ENCODE peak calls at places on chromosomes 3 and 15, in four cellular contexts. One of them, this sample, is unnamed.

GRCh38 chr3:4812509-4812908 is 166.7 kb upstream of the BHLHE40 start:
- DNase-seq in NCI-H1436 treated with DMSO at 0.1 percent for 48 hours: no peak
- DNase-seq in B cell: no peak
- DNase-seq in nephron progenitor cell: no peak
- DNase-seq in this sample: no peak

GRCh38 chr15:81666828-81667227 is 292.8 kb upstream of the TMC3 start:
- DNase-seq in B cell: no peak
- DNase-seq in NCI-H1436 treated with DMSO at 0.1 percent for 48 hours: no peak
- DNase-seq in nephron progenitor cell: no peak
- DNase-seq in this sample: no peak

GRCh38 chr15:90035095-90035834 is 34.1 kb downstream of the ZNF710 start:
- DNase-seq in nephron progenitor cell: no peak
- DNase-seq in NCI-H1436 treated with DMSO at 0.1 percent for 48 hours: no peak
- DNase-seq in B cell: no peak
- DNase-seq in this sample: no peak

GRCh38 chr3:188270423-188270972 is 116.5 kb downstream of the LPP start:
- DNase-seq in NCI-H1436 treated with DMSO at 0.1 percent for 48 hours: no peak
- DNase-seq in B cell: peak
- DNase-seq in nephron progenitor cell: no peak
- DNase-seq in this sample: no peak

GRCh38 chr3:53718462-53718861 is 127.8 kb downstream of the CHDH start:
- DNase-seq in B cell: no peak
- DNase-seq in NCI-H1436 treated with DMSO at 0.1 percent for 48 hours: no peak
- DNase-seq in nephron progenitor cell: no peak
- DNase-seq in this sample: no peak

GRCh38 chr3:87873136-87873535 is 185.7 kb downstream of the CGGBP1 start:
- DNase-seq in B cell: no peak
- DNase-seq in NCI-H1436 treated with DMSO at 0.1 percent for 48 hours: no peak
- DNase-seq in nephron progenitor cell: no peak
- DNase-seq in this sample: no peak

GRCh38 chr3:109973733-109974132 is 636.4 kb upstream of the DPPA4 start:
- DNase-seq in NCI-H1436 treated with DMSO at 0.1 percent for 48 hours: no peak
- DNase-seq in B cell: no peak
- DNase-seq in nephron progenitor cell: peak
- DNase-seq in this sample: no peak

GRCh38 chr3:30476373-30477082 is 129.9 kb upstream of the TGFBR2 start:
- DNase-seq in B cell: no peak
- DNase-seq in nephron progenitor cell: no peak
- DNase-seq in NCI-H1436 treated with DMSO at 0.1 percent for 48 hours: no peak
- DNase-seq in this sample: no peak

GRCh38 chr3:182925330-182925943 is 54.9 kb downstream of the DCUN1D1 start:
- DNase-seq in NCI-H1436 treated with DMSO at 0.1 percent for 48 hours: no peak
- DNase-seq in nephron progenitor cell: no peak
- DNase-seq in B cell: peak
- DNase-seq in this sample: no peak

GRCh38 chr3:20537234-20537633 is 351.2 kb upstream of the SGO1 start:
- DNase-seq in nephron progenitor cell: no peak
- DNase-seq in B cell: no peak
- DNase-seq in NCI-H1436 treated with DMSO at 0.1 percent for 48 hours: no peak
- DNase-seq in this sample: no peak

GRCh38 chr3:140022061-140022781 is 87.2 kb downstream of the CLSTN2 start:
- DNase-seq in NCI-H1436 treated with DMSO at 0.1 percent for 48 hours: no peak
- DNase-seq in nephron progenitor cell: no peak
- DNase-seq in B cell: no peak
- DNase-seq in this sample: no peak

GRCh38 chr3:21216598-21216997 is 534.4 kb downstream of the ZNF385D start:
- DNase-seq in NCI-H1436 treated with DMSO at 0.1 percent for 48 hours: no peak
- DNase-seq in B cell: no peak
- DNase-seq in nephron progenitor cell: no peak
- DNase-seq in this sample: no peak

This sample was measured in effector CD8-positive, alpha-beta T cell.